ENCODE peak calls at places on chromosome 6, in seven cellular contexts. Y, C, W, E, Z, X and U are unnamed samples.

GRCh38 chr6:143060354-143060805 is 309 bp upstream of the AIG1 start:
- DNase-seq in C (peak; percentile 84), Z (peak; percentile 83), X (peak; percentile 82), E (peak; percentile 96), Y (peak; percentile 90), W (peak; percentile 89), U (peak; percentile 83)

GRCh38 chr6:117404548-117404947 is 21.2 kb downstream of the ROS1 start:
- DNase-seq in W (peak; percentile 20), Y (no peak), E (no peak), Z (no peak), C (no peak), X (no peak), U (no peak)

GRCh38 chr6:138105880-138106664 is 1.1 kb downstream of the PERP start:
- DNase-seq in Y (peak; percentile 27), X (no peak), W (no peak), C (no peak), E (no peak), Z (no peak), U (peak; percentile 40)

GRCh38 chr6:87944541-87944954 is 103.1 kb upstream of the SPACA1 start:
- DNase-seq in Y (peak; percentile 69), E (no peak), X (no peak), W (peak; percentile 85), C (no peak), Z (peak; percentile 77), U (peak; percentile 37)

GRCh38 chr6:21360353-21360752 is 233.2 kb upstream of the SOX4 start:
- DNase-seq in Y (no peak), X (no peak), C (no peak), Z (no peak), E (no peak), W (no peak), U (peak; percentile 62)

GRCh38 chr6:26273673-26274595 is 91.1 kb upstream of the BTN3A2 start:
- DNase-seq in W (no peak), E (no peak), Z (no peak), C (no peak), X (no peak), Y (no peak), U (no peak)

GRCh38 chr6:53943410-53943809 is 148.6 kb downstream of the LRRC1 start:
- DNase-seq in C (no peak), Y (no peak), E (no peak), X (no peak), Z (no peak), W (no peak), U (no peak)

GRCh38 chr6:154169193-154169847 is 130.3 kb downstream of the OPRM1 start:
- DNase-seq in W (peak; percentile 26), Z (no peak), X (no peak), E (no peak), Y (no peak), C (no peak), U (no peak)

GRCh38 chr6:128492386-128492785 is 28.0 kb downstream of the PTPRK start:
- DNase-seq in W (peak; percentile 79), X (no peak), C (no peak), Z (no peak), Y (no peak), E (no peak), U (no peak)

GRCh38 chr6:22727709-22728108 is 158.3 kb downstream of the HDGFL1 start:
- DNase-seq in Y (no peak), W (peak; percentile 12), X (no peak), Z (no peak), C (no peak), E (no peak), U (no peak)

GRCh38 chr6:16437984-16438383 is 199.6 kb downstream of the GMPR start:
- DNase-seq in X (no peak), E (no peak), W (no peak), Y (no peak), Z (no peak), C (no peak), U (no peak)

GRCh38 chr6:147990159-147990558 is 352.5 kb upstream of the SASH1 start:
- DNase-seq in Z (no peak), X (no peak), W (no peak), E (no peak), Y (no peak), C (no peak), U (no peak)

GRCh38 chr6:42197574-42198362 is 3.0 kb upstream of the GUCA1B start:
- DNase-seq in X (no peak), W (peak; percentile 87), E (no peak), C (no peak), Z (no peak), Y (no peak), U (no peak)

GRCh38 chr6:15519681-15520080 is 143.1 kb downstream of the DTNBP1 start:
- DNase-seq in E (no peak), Y (no peak), X (no peak), Z (no peak), W (no peak), C (no peak), U (no peak)

GRCh38 chr6:47306887-47307286 is 2.8 kb downstream of the TNFRSF21 start:
- DNase-seq in X (no peak), Z (no peak), C (no peak), E (no peak), W (peak; percentile 29), Y (no peak), U (no peak)

GRCh38 chr6:54283877-54284860 is 24.1 kb upstream of the TINAG start:
- DNase-seq in E (no peak), C (no peak), W (no peak), Z (no peak), X (no peak), Y (no peak), U (no peak)

GRCh38 chr6:39339557-39340555 is 17.4 kb upstream of the KCNK16 start:
- DNase-seq in Z (no peak), X (no peak), E (no peak), Y (peak; percentile 76), W (no peak), C (no peak), U (peak; percentile 16)

GRCh38 chr6:164230804-164231203 is 816.3 kb downstream of the QKI start:
- DNase-seq in C (no peak), X (no peak), W (no peak), Z (no peak), E (no peak), Y (no peak), U (no peak)

GRCh38 chr6:134289204-134289575 is 28.7 kb downstream of the SGK1 start:
- DNase-seq in X (no peak), C (no peak), Y (no peak), W (no peak), E (no peak), Z (no peak), U (no peak)

GRCh38 chr6:56714982-56715456 is 72.3 kb upstream of the DST start:
- DNase-seq in E (no peak), Y (no peak), W (peak; percentile 93), X (no peak), Z (no peak), C (no peak), U (no peak)

GRCh38 chr6:76684881-76685280 is 612.4 kb upstream of the IMPG1 start:
- DNase-seq in W (no peak), E (no peak), C (no peak), Y (peak; percentile 23), X (no peak), Z (no peak), U (no peak)

GRCh38 chr6:31094389-31094881 is 17.9 kb downstream of the C6orf15 start:
- DNase-seq in X (no peak), C (no peak), Z (no peak), W (no peak), Y (no peak), E (no peak), U (no peak)
- H3K4me1 ChIP-seq in X (no peaks in the 10 kb centered on the region), C (no peaks in the 10 kb centered on the region), Z (peaks cover 11% of the 10 kb centered on the region), W (no peaks in the 10 kb centered on the region), Y (no peaks in the 10 kb centered on the region), E (peaks cover 34% of the 10 kb centered on the region), U (peaks cover 15% of the 10 kb centered on the region)

GRCh38 chr6:159540152-159540551 is 152.9 kb downstream of the SOD2 start:
- DNase-seq in X (no peak), W (no peak), E (no peak), Z (no peak), Y (no peak), C (no peak), U (no peak)
- TF ChIP-seq CTCF in X (no peak), W (peak; percentile 23), E (no peak), Z (peak; percentile 15), Y (peak; percentile 31), C (no peak), U (no peak)

GRCh38 chr6:109379706-109380105 is 2.6 kb downstream of the CD164 start:
- DNase-seq in Y (no peak), E (no peak), W (peak; percentile 70), C (no peak), Z (no peak), X (no peak), U (no peak)

GRCh38 chr6:109382576-109383437 is 540 bp upstream of the CD164 start:
- DNase-seq in W (peak; percentile 94), X (peak; percentile 92), Y (peak; percentile 94), C (peak; percentile 96), E (peak; percentile 97), Z (peak; percentile 94), U (peak; percentile 97)

GRCh38 chr6:109381747-109382575 is at the start of gene CD164:
- DNase-seq in Z (peak; percentile 94), E (peak; percentile 97), Y (peak; percentile 97), C (peak; percentile 96), W (peak; percentile 92), X (peak; percentile 94), U (peak; percentile 97)

GRCh38 chr6:109383438-109383940 is 1.2 kb upstream of the CD164 start:
- DNase-seq in X (no peak), Y (no peak), W (no peak), Z (no peak), C (no peak), E (no peak), U (no peak)

DNA sequence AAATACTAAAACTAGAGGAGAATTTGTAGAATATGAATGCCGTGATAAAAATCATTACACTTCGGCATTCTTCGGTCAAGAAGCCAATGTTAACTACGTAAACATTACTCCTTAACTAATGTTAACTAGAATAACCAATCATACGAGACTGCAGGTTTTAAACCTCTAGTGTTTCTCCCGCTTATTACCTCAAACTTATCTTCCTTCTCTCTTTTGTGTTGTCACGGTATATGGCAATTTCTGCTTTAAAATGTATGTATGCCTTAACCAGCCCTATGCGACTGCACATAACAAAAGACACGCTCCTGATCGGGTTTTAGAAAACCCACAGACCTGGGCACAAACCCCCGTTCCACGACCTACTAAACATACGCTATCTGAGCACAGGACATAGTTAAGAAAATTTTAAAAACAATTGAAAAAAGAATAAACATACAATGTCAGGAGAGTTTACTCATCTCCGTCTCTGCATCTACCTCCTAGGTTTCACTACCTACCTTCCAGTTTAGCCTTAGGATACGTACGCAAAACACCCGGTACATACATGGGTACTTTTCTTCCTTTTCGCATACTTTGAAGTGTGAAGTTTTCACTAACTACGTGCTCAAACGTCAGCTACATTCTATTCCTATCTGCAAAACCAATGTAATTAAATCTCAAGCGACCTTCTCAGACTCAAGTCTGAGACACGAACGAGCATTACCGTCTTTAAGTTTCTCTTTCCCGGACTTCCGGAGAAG is 1.1 kb downstream of the CD164 start:
- DNase-seq in X (no peak), Z (no peak), W (peak; percentile 28), Y (peak; percentile 4), E (no peak), C (no peak), U (peak; percentile 32)
- H3K4me1 ChIP-seq in X (peaks cover 1% of the 10 kb centered on the region), Z (peaks cover 65% of the 10 kb centered on the region), W (peaks cover 4% of the 10 kb centered on the region), Y (peaks cover 25% of the 10 kb centered on the region), E (peaks cover 56% of the 10 kb centered on the region), C (no peaks in the 10 kb centered on the region), U (peaks cover 19% of the 10 kb centered on the region)

DNA sequence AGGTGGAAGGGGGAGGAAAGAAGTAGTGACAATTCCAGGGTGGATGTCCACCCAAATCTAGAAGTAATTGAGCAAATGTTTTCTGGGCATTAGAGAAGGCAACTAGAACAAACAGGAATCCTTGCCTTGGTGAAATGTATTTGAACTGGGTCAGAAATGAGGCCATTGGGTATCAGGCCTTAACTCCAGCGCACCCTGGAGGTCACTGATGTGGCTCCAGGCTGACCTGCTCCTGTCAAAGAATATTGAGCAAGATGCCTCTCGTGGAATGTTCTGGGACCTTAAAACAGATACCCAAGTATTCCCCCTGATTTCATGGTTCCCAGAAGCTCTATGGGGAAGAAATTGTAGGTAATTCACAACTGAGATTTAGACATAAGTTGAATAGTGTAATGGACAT is 6.9 kb downstream of the HLA-DPB1 start:
- DNase-seq in Y (peak; percentile 49), X (no peak), W (peak; percentile 10), C (no peak), E (no peak), Z (peak; percentile 49), U (no peak)
- TF ChIP-seq CTCF in Y (peak; percentile 68), X (peak; percentile 8), W (peak; percentile 64), C (peak; percentile 91), E (peak; percentile 42), Z (peak; percentile 57), U (no peak)